ENCODE peak calls at places on chromosomes 4 and X, in five cellular contexts. One of them, this sample, is unnamed.

GRCh38 chr4:147076179-147076578 is 130.5 kb upstream of the TTC29 start:
- DNase-seq in lower lobe of right lung: no peak
- DNase-seq in AG09309: no peak
- DNase-seq in AG10803: no peak
- DNase-seq in left ventricle myocardium inferior: no peak
- DNase-seq in this sample: no peak

GRCh38 chrX:123550829-123551228 is 182.0 kb downstream of the THOC2 start:
- DNase-seq in AG09309: no peak
- DNase-seq in left ventricle myocardium inferior: no peak
- DNase-seq in AG10803: no peak
- DNase-seq in lower lobe of right lung: no peak
- DNase-seq in this sample: no peak

GRCh38 chr4:99679204-99679603 is 21.6 kb upstream of the C4orf54 start:
- DNase-seq in lower lobe of right lung: no peak
- DNase-seq in AG10803: no peak
- DNase-seq in AG09309: no peak
- DNase-seq in left ventricle myocardium inferior: peak; percentile 43
- DNase-seq in this sample: no peak

GRCh38 chrX:120269379-120270035 is 18.9 kb downstream of the ZBTB33 start:
- DNase-seq in AG09309: no peak
- DNase-seq in lower lobe of right lung: no peak
- DNase-seq in AG10803: peak; percentile 1
- DNase-seq in left ventricle myocardium inferior: no peak
- DNase-seq in this sample: no peak

GRCh38 chrX:113726898-113727297 is 857.0 kb upstream of the HTR2C start:
- DNase-seq in left ventricle myocardium inferior: no peak
- DNase-seq in AG10803: peak; percentile 3
- DNase-seq in AG09309: no peak
- DNase-seq in lower lobe of right lung: no peak
- DNase-seq in this sample: no peak

GRCh38 chr4:76430519-76431388 is 4.3 kb upstream of the SHROOM3 start:
- DNase-seq in AG09309: peak; percentile 24
- DNase-seq in lower lobe of right lung: no peak
- DNase-seq in AG10803: peak; percentile 61
- DNase-seq in left ventricle myocardium inferior: no peak
- DNase-seq in this sample: peak; percentile 25

GRCh38 chrX:138946941-138947340 is 235.4 kb upstream of the FGF13 start:
- DNase-seq in lower lobe of right lung: no peak
- DNase-seq in AG10803: no peak
- DNase-seq in AG09309: no peak
- DNase-seq in left ventricle myocardium inferior: no peak
- DNase-seq in this sample: no peak

GRCh38 chr4:180695851-180696250 is 1547.4 kb upstream of the TENM3 start:
- DNase-seq in left ventricle myocardium inferior: no peak
- DNase-seq in AG09309: no peak
- DNase-seq in lower lobe of right lung: no peak
- DNase-seq in AG10803: peak; percentile 40
- DNase-seq in this sample: peak; percentile 56

GRCh38 chrX:153474718-153475117 is 4.3 kb upstream of the HAUS7 start:
- DNase-seq in AG09309: no peak
- DNase-seq in left ventricle myocardium inferior: peak; percentile 71
- DNase-seq in lower lobe of right lung: peak; percentile 65
- DNase-seq in AG10803: peak; percentile 57
- DNase-seq in this sample: no peak

GRCh38 chr4:173991321-173991720 is 292.1 kb downstream of the FBXO8 start:
- DNase-seq in left ventricle myocardium inferior: no peak
- DNase-seq in AG09309: no peak
- DNase-seq in lower lobe of right lung: no peak
- DNase-seq in AG10803: no peak
- DNase-seq in this sample: no peak

GRCh38 chr4:37767546-37767945 is 58.9 kb upstream of the PGM2 start:
- DNase-seq in lower lobe of right lung: peak; percentile 87
- DNase-seq in AG10803: peak; percentile 3
- DNase-seq in AG09309: no peak
- DNase-seq in left ventricle myocardium inferior: peak; percentile 66
- DNase-seq in this sample: no peak

GRCh38 chr4:152953514-152953913 is 17.4 kb downstream of the FHDC1 start:
- DNase-seq in AG10803: no peak
- DNase-seq in AG09309: no peak
- DNase-seq in left ventricle myocardium inferior: no peak
- DNase-seq in lower lobe of right lung: no peak
- DNase-seq in this sample: no peak

GRCh38 chr4:12949719-12950118 is 534.4 kb downstream of the RAB28 start:
- DNase-seq in left ventricle myocardium inferior: no peak
- DNase-seq in AG10803: no peak
- DNase-seq in AG09309: no peak
- DNase-seq in lower lobe of right lung: no peak
- DNase-seq in this sample: no peak

DNA sequence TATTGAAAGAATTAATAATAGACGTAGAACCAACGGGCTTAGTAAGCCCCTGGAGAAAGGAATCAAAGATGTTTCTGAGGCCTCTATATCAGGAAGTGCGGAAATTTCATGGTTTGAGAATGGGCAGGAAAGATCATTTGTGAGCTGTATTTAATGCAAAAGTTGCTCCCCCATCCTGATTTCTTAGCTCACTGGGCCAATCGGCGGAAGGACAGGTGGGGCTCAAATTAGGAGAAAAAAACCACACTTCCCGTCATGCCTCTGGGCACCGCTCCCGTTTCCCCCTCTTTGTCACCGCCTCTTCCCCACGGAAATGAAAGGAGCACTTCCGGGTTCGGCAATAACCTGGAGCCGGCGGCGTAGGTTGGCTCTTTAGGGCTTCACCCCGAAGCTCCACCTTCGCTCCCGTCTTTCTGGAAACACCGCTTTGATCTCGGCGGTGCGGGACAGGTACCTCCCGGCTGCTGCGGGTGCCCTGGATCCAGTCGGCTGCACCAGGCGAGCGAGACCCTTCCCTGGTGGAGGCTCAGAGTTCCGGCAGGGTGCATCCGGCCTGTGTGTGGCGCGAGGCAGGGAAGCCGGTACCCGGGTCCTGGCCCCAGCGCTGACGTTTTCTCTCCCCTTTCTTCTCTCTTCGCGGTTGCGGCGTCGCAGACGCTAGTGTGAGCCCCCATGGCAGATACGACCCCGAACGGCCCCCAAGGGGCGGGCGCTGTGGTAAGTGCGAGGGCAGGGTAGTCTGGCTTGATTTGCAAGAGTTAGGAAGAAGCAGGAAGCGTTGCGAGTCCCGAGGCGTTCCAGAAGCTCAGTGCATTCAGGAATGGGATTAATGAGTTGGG is at the start of gene TMEM33:
- DNase-seq in AG10803: peak; percentile 78
- DNase-seq in lower lobe of right lung: peak; percentile 91
- DNase-seq in left ventricle myocardium inferior: peak; percentile 86
- DNase-seq in AG09309: peak; percentile 40
- DNase-seq in this sample: peak; percentile 48
- TF ChIP-seq CTCF in AG10803: no peak
- TF ChIP-seq CTCF in lower lobe of right lung: peak; percentile 7
- TF ChIP-seq CTCF in left ventricle myocardium inferior: peak; percentile 47
- TF ChIP-seq CTCF in AG09309: peak; percentile 16
- TF ChIP-seq CTCF in this sample: peak; percentile 3

GRCh38 chr4:53619431-53619830 is 28.1 kb upstream of the LNX1 start:
- DNase-seq in AG09309: no peak
- DNase-seq in left ventricle myocardium inferior: no peak
- DNase-seq in lower lobe of right lung: no peak
- DNase-seq in AG10803: peak; percentile 23
- DNase-seq in this sample: no peak

GRCh38 chr4:53622739-53623151 is 31.5 kb upstream of the LNX1 start:
- DNase-seq in lower lobe of right lung: no peak
- DNase-seq in left ventricle myocardium inferior: no peak
- DNase-seq in AG10803: peak; percentile 79
- DNase-seq in AG09309: peak; percentile 90
- DNase-seq in this sample: peak; percentile 74

GRCh38 chr4:53617101-53617680 is 25.9 kb upstream of the LNX1 start:
- DNase-seq in left ventricle myocardium inferior: no peak
- DNase-seq in lower lobe of right lung: no peak
- DNase-seq in AG09309: no peak
- DNase-seq in AG10803: no peak
- DNase-seq in this sample: no peak

GRCh38 chr4:53618321-53618720 is 27.0 kb upstream of the LNX1 start:
- DNase-seq in AG10803: no peak
- DNase-seq in AG09309: no peak
- DNase-seq in lower lobe of right lung: no peak
- DNase-seq in left ventricle myocardium inferior: no peak
- DNase-seq in this sample: no peak

GRCh38 chr4:53620956-53621355 is 29.7 kb upstream of the LNX1 start:
- DNase-seq in AG09309: no peak
- DNase-seq in lower lobe of right lung: no peak
- DNase-seq in left ventricle myocardium inferior: no peak
- DNase-seq in AG10803: no peak
- DNase-seq in this sample: no peak
- TF ChIP-seq CTCF in AG09309: peak; percentile 2
- TF ChIP-seq CTCF in lower lobe of right lung: no peak
- TF ChIP-seq CTCF in left ventricle myocardium inferior: no peak
- TF ChIP-seq CTCF in AG10803: no peak
- TF ChIP-seq CTCF in this sample: no peak

GRCh38 chrX:57528670-57529255 is 63.0 kb upstream of the ZXDB start:
- DNase-seq in lower lobe of right lung: no peak
- DNase-seq in AG09309: no peak
- DNase-seq in AG10803: peak; percentile 1
- DNase-seq in left ventricle myocardium inferior: no peak
- DNase-seq in this sample: no peak
- TF ChIP-seq CTCF in lower lobe of right lung: peak; percentile 26
- TF ChIP-seq CTCF in AG09309: peak; percentile 56
- TF ChIP-seq CTCF in AG10803: peak; percentile 37
- TF ChIP-seq CTCF in left ventricle myocardium inferior: no peak
- TF ChIP-seq CTCF in this sample: peak; percentile 24

GRCh38 chr4:139175647-139176298 is 1.2 kb downstream of the ELF2 start:
- DNase-seq in AG10803: peak; percentile 41
- DNase-seq in lower lobe of right lung: no peak
- DNase-seq in AG09309: no peak
- DNase-seq in left ventricle myocardium inferior: no peak
- DNase-seq in this sample: no peak
- TF ChIP-seq CTCF in AG10803: no peak
- TF ChIP-seq CTCF in lower lobe of right lung: no peak
- TF ChIP-seq CTCF in AG09309: no peak
- TF ChIP-seq CTCF in left ventricle myocardium inferior: no peak
- TF ChIP-seq CTCF in this sample: no peak

DNA sequence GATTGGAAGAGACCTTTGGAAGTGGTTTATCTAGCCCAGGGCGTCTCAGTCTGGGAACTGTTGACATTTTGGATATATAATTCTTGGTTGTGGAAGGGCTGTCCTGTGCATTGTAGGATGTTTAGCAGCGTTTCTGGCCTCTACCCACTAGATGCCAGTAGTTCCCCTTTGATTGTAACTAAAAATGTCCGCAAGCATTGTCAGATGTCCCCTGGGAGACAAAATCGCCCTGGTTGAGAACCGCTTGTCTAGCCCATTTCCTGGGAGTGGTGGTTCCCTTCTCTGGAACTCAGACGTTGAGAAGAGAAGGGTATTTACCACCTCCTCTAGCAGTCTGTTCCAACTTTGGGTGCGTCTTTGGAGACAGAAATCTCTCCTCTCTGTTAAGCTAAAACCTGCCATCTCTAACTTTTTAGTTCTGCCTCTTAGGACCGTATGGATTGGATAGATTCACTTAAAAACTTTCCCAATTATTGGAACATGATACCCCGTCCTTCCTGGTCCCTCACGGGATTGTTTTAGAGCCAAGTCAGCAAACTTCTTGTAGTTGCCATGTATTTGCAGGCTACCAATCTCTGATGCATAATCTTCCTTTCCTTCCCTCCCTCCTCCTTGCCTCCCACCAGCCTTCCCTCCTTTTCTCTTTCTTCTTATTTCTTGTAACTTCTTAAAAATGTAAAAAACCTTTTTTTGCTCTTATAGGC is 13.9 kb downstream of the TMEM165 start:
- DNase-seq in AG09309: no peak
- DNase-seq in left ventricle myocardium inferior: no peak
- DNase-seq in AG10803: peak; percentile 51
- DNase-seq in lower lobe of right lung: no peak
- DNase-seq in this sample: no peak
- TF ChIP-seq CTCF in AG09309: peak; percentile 41
- TF ChIP-seq CTCF in left ventricle myocardium inferior: peak; percentile 56
- TF ChIP-seq CTCF in AG10803: peak; percentile 52
- TF ChIP-seq CTCF in lower lobe of right lung: peak; percentile 17
- TF ChIP-seq CTCF in this sample: peak; percentile 36

This sample was measured in AG09319.